ENCODE peak calls at places on chromosomes 2 and 18, in four cellular contexts. I is RWPE1, L is neural progenitor cell, T is tibial artery. D is an unnamed sample.

GRCh38 chr2:54471221-54471711 is 15.1 kb downstream of the SPTBN1 start:
- DNase-seq in I (no peak), L (no peak), T (no peak), D (peak; percentile 23)

GRCh38 chr2:73135236-73135635 is 22.5 kb upstream of the RAB11FIP5 start:
- DNase-seq in I (no peak), L (no peak), T (no peak), D (no peak)

GRCh38 chr2:85476624-85477023 is 58.1 kb downstream of the SH2D6 start:
- DNase-seq in I (no peak), L (no peak), T (no peak), D (no peak)

GRCh38 chr2:12456293-12457151 is 260.2 kb upstream of the TRIB2 start:
- DNase-seq in I (peak; percentile 96), L (peak; percentile 24), T (peak; percentile 96), D (peak; percentile 98)

GRCh38 chr2:113056501-113056900 is 2.5 kb upstream of the IL36RN start:
- DNase-seq in I (no peak), L (no peak), T (no peak), D (no peak)

GRCh38 chr2:169640104-169640503 is 54.1 kb downstream of the CFAP210 start:
- DNase-seq in I (no peak), L (no peak), T (no peak), D (no peak)

GRCh38 chr2:226772389-226773179 is 27.0 kb downstream of the IRS1 start:
- DNase-seq in I (no peak), L (no peak), T (no peak), D (no peak)

GRCh38 chr18:25164837-25165791 is 186.9 kb downstream of the ZNF521 start:
- DNase-seq in I (no peak), L (no peak), T (no peak), D (peak; percentile 64)

GRCh38 chr2:190862591-190862991 is 18.0 kb upstream of the GLS start:
- DNase-seq in I (no peak), L (no peak), T (no peak), D (no peak)

GRCh38 chr2:167814881-167815718 is 432.3 kb downstream of the STK39 start:
- DNase-seq in I (no peak), L (no peak), T (no peak), D (no peak)

GRCh38 chr2:223415071-223415470 is 187.1 kb downstream of the SCG2 start:
- DNase-seq in I (no peak), L (no peak), T (no peak), D (no peak)

GRCh38 chr2:223420048-223420447 is 182.1 kb downstream of the SCG2 start:
- DNase-seq in I (no peak), L (no peak), T (no peak), D (no peak)

GRCh38 chr2:223416826-223417610 is 185.1 kb downstream of the SCG2 start:
- DNase-seq in I (no peak), L (no peak), T (no peak), D (no peak)

GRCh38 chr2:223418800-223419199 is 183.4 kb downstream of the SCG2 start:
- DNase-seq in I (no peak), L (no peak), T (no peak), D (no peak)

GRCh38 chr2:223414646-223415045 is 187.5 kb downstream of the SCG2 start:
- DNase-seq in I (no peak), L (no peak), T (peak; percentile 84), D (peak; percentile 7)
- H3K27ac ChIP-seq in I (no peak overlapping the region), L (no peak overlapping the region), T (peak overlapping the region; percentile 67), D (no peak overlapping the region)

DNA sequence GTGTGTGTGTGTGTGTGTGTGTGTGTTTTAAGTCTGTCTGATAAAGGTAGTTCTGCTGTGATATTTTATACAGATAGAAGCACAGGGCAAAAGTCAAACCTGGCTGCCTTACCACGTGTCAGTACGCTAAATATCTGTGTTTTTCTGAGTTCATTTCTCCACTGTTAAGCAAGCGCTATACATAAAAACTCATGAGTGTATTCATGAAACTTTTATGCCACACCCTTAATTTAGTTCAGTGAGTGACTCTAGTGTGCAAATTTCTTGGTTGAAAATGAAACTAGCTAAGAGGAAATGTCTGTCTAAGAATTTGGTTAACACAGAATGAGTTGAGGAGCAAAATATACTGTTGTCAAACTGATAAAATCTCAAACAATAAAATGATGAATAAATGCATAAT is 11.2 kb downstream of the CASP10 start:
- DNase-seq in I (no peak), L (no peak), T (no peak), D (no peak)
- H3K27ac ChIP-seq in I (no peak overlapping the region), L (no peak overlapping the region), T (no peak overlapping the region), D (no peak overlapping the region)

GRCh38 chr2:185625604-185626003 is 113.0 kb upstream of the FSIP2 start:
- DNase-seq in I (no peak), L (no peak), T (no peak), D (no peak)
- H3K27ac ChIP-seq in I (no peak overlapping the region), L (no peak overlapping the region), T (no peak overlapping the region), D (no peak overlapping the region)

GRCh38 chr2:96760986-96761832 is 507 bp downstream of the CNNM4 start:
- DNase-seq in I (no peak), L (peak; percentile 51), T (no peak), D (no peak)
- H3K27ac ChIP-seq in I (peak overlapping the region; percentile 73), L (no peak overlapping the region), T (peak overlapping the region; percentile 82), D (peak overlapping the region; percentile 47)

DNA sequence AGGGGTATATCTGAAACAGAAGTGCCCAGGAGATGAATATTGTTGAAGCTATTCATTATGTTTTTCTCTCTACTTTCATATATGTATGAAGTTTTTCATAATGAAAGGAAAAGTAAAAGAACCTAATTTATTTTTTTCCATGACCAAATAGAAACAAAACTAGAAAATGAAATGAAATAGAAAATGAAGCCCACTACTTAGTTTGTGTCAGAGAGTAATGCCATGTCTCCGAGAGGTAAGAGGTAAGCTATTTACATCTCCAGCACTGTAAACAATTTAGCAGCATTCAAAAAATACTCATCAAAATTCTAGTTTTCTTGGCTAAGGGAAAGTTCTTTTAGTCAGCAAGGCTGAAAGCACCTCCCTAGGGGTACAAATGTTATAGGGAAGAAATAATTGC is 238.6 kb downstream of the PTH2R start:
- DNase-seq in I (no peak), L (no peak), T (no peak), D (no peak)
- H3K27ac ChIP-seq in I (no peak overlapping the region), L (no peak overlapping the region), T (no peak overlapping the region), D (no peak overlapping the region)

GRCh38 chr2:152433289-152433688 is 98.3 kb downstream of the FMNL2 start:
- DNase-seq in I (no peak), L (no peak), T (no peak), D (no peak)
- H3K27ac ChIP-seq in I (no peak overlapping the region), L (peak overlapping the region; percentile 87), T (no peak overlapping the region), D (no peak overlapping the region)

GRCh38 chr18:22172594-22173049 is 3.2 kb downstream of the GATA6 start:
- DNase-seq in I (no peak), L (no peak), T (no peak), D (no peak)

GRCh38 chr18:22169889-22170420 is 566 bp downstream of the GATA6 start:
- DNase-seq in I (peak; percentile 43), L (no peak), T (no peak), D (no peak)

GRCh38 chr18:22171839-22172582 is 2.6 kb downstream of the GATA6 start:
- DNase-seq in I (no peak), L (peak; percentile 65), T (no peak), D (no peak)

GRCh38 chr18:22170421-22171262 is 1.3 kb downstream of the GATA6 start:
- DNase-seq in I (peak; percentile 53), L (peak; percentile 61), T (no peak), D (peak; percentile 24)

DNA sequence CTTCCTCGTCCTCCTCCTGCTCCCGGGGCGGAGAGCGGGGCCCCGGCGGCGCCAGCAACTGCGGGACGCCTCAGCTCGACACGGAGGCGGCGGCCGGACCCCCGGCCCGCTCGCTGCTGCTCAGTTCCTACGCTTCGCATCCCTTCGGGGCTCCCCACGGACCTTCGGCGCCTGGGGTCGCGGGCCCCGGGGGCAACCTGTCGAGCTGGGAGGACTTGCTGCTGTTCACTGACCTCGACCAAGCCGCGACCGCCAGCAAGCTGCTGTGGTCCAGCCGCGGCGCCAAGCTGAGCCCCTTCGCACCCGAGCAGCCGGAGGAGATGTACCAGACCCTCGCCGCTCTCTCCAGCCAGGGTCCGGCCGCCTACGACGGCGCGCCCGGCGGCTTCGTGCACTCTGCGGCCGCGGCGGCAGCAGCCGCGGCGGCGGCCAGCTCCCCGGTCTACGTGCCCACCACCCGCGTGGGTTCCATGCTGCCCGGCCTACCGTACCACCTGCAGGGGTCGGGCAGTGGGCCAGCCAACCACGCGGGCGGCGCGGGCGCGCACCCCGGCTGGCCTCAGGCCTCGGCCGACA is 2.0 kb downstream of the GATA6 start:
- DNase-seq in I (no peak), L (peak; percentile 42), T (no peak), D (no peak)
- H3K27ac ChIP-seq in I (peak overlapping the region; percentile 85), L (no peak overlapping the region), T (peak overlapping the region; percentile 100), D (peak overlapping the region; percentile 39)

GRCh38 chr2:111159640-111160039 is 38.9 kb downstream of the BCL2L11 start:
- DNase-seq in I (no peak), L (no peak), T (no peak), D (no peak)
- H3K27ac ChIP-seq in I (peak overlapping the region; percentile 21), L (no peak overlapping the region), T (no peak overlapping the region), D (no peak overlapping the region)

D was measured in AG04450.